ENCODE peak calls at places on chromosomes 13 and 19, in four cellular contexts. I is HepG2, J is GM12878, O is K562. E is an unnamed sample.

GRCh38 chr13:113539176-113539575 is 45.4 kb upstream of the TFDP1 start:
- DNase-seq in I (no peak), J (no peak), O (no peak), E (no peak)

GRCh38 chr19:43504426-43505185 is at the start of gene PHLDB3:
- DNase-seq in I (peak; percentile 38), J (no peak), O (peak; percentile 49), E (no peak)

GRCh38 chr19:6730153-6730804 is 7.1 kb downstream of the GPR108 start:
- DNase-seq in I (peak; percentile 96), J (no peak), O (peak; percentile 94), E (peak; percentile 49)

GRCh38 chr13:45340422-45341033 is 455 bp downstream of the TPT1 start:
- DNase-seq in I (peak; percentile 77), J (no peak), O (peak; percentile 70), E (peak; percentile 47)

GRCh38 chr13:40595693-40596092 is 70.7 kb downstream of the FOXO1 start:
- DNase-seq in I (no peak), J (no peak), O (no peak), E (no peak)

GRCh38 chr13:40588101-40588500 is 78.3 kb downstream of the FOXO1 start:
- DNase-seq in I (no peak), J (no peak), O (no peak), E (no peak)

GRCh38 chr19:4376245-4376990 is 23.9 kb downstream of the SH3GL1 start:
- DNase-seq in I (no peak), J (no peak), O (no peak), E (no peak)

GRCh38 chr19:10748924-10749434 is 31.1 kb downstream of the DNM2 start:
- DNase-seq in I (peak; percentile 94), J (no peak), O (peak; percentile 80), E (peak; percentile 51)

GRCh38 chr13:42567772-42568428 is 6.1 kb upstream of the TNFSF11 start:
- DNase-seq in I (no peak), J (no peak), O (no peak), E (no peak)

GRCh38 chr13:49739498-49740187 is 48.4 kb upstream of the EBPL start:
- DNase-seq in I (peak; percentile 51), J (no peak), O (no peak), E (no peak)

GRCh38 chr13:75202981-75203380 is 279.0 kb downstream of the TBC1D4 start:
- DNase-seq in I (no peak), J (no peak), O (no peak), E (no peak)

GRCh38 chr19:38437295-38437694 is 3.8 kb downstream of the RYR1 start:
- DNase-seq in I (no peak), J (no peak), O (no peak), E (no peak)

GRCh38 chr13:106561551-106562170 is 6.3 kb downstream of the ARGLU1 start:
- DNase-seq in I (no peak), J (peak; percentile 55), O (no peak), E (no peak)

GRCh38 chr19:58476498-58477015 is 405 bp downstream of the ZNF446 start:
- DNase-seq in I (peak; percentile 25), J (no peak), O (peak; percentile 59), E (no peak)

GRCh38 chr19:13072206-13072898 is 30.3 kb downstream of the LYL1 start:
- DNase-seq in I (no peak), J (no peak), O (no peak), E (no peak)

GRCh38 chr19:27793128-27793643 is 1419.8 kb downstream of the UQCRFS1 start:
- DNase-seq in I (peak; percentile 87), J (peak; percentile 61), O (peak; percentile 78), E (peak; percentile 98)

GRCh38 chr13:50810998-50811397 is 32.5 kb downstream of the DLEU7 start:
- DNase-seq in I (no peak), J (peak; percentile 76), O (no peak), E (no peak)

GRCh38 chr13:42412812-42413795 is 141.2 kb downstream of the AKAP11 start:
- DNase-seq in I (no peak), J (peak; percentile 72), O (no peak), E (no peak)

GRCh38 chr19:58001895-58002369 is 688 bp downstream of the ZNF606 start:
- DNase-seq in I (peak; percentile 71), J (no peak), O (no peak), E (no peak)

GRCh38 chr19:33134571-33135041 is 2.7 kb downstream of the WDR88 start:
- DNase-seq in I (no peak), J (no peak), O (peak; percentile 30), E (no peak)

GRCh38 chr19:34793562-34793961 is 20.5 kb upstream of the ZNF599 start:
- DNase-seq in I (no peak), J (no peak), O (no peak), E (no peak)

GRCh38 chr19:13597625-13598024 is 91.3 kb upstream of the CACNA1A start:
- DNase-seq in I (peak; percentile 35), J (peak; percentile 25), O (peak; percentile 72), E (peak; percentile 60)

GRCh38 chr19:34556500-34556899 is 74.9 kb downstream of the WTIP start:
- DNase-seq in I (peak; percentile 13), J (no peak), O (peak; percentile 28), E (no peak)

GRCh38 chr13:48939728-48940127 is 36.0 kb upstream of the FNDC3A start:
- DNase-seq in I (no peak), J (no peak), O (no peak), E (no peak)

GRCh38 chr13:110154370-110155031 is 152.5 kb downstream of the COL4A1 start:
- DNase-seq in I (no peak), J (no peak), O (no peak), E (no peak)

GRCh38 chr13:112583592-112584277 is 4.2 kb downstream of the TUBGCP3 start:
- DNase-seq in I (no peak), J (no peak), O (no peak), E (no peak)

GRCh38 chr13:76663941-76664340 is 222.3 kb downstream of the KCTD12 start:
- DNase-seq in I (no peak), J (no peak), O (no peak), E (no peak)

GRCh38 chr19:3575260-3575741 is 2.6 kb downstream of the HMG20B start:
- DNase-seq in I (peak; percentile 55), J (no peak), O (no peak), E (no peak)

GRCh38 chr13:75495938-75496337 is 14.0 kb upstream of the TBC1D4 start:
- DNase-seq in I (no peak), J (no peak), O (no peak), E (no peak)

DNA sequence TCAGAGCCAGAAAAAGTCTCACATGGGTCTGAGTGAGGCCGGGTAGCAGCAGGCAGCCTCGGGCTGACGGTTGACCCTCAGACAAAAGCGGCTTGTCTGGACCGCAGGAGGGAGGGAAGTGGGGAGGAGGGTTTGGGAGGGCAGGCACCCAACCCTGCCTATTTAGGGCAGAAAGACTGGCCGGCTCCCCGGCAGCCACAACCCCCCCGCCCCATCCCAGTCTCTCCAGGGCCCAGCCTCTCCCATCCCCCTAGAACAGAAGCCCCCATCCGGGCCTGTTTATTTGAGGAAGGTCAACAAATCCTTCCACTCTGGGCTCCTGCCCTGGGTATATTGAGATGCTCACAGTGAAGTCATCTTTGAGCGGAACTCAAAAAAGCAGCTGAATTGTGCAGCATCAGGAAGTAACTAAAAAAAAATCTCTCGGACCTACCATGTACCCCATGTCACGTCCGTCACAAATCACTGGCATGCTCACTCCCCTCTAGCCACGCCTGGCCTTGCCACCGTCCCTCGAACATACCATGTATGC is 6.3 kb downstream of the DACT3 start:
- DNase-seq in I (peak; percentile 27), J (no peak), O (peak; percentile 11), E (no peak)
- H3K4me3 ChIP-seq in I (no peak overlapping the region), J (no peak overlapping the region), O (no peak overlapping the region), E (no peak overlapping the region)

DNA sequence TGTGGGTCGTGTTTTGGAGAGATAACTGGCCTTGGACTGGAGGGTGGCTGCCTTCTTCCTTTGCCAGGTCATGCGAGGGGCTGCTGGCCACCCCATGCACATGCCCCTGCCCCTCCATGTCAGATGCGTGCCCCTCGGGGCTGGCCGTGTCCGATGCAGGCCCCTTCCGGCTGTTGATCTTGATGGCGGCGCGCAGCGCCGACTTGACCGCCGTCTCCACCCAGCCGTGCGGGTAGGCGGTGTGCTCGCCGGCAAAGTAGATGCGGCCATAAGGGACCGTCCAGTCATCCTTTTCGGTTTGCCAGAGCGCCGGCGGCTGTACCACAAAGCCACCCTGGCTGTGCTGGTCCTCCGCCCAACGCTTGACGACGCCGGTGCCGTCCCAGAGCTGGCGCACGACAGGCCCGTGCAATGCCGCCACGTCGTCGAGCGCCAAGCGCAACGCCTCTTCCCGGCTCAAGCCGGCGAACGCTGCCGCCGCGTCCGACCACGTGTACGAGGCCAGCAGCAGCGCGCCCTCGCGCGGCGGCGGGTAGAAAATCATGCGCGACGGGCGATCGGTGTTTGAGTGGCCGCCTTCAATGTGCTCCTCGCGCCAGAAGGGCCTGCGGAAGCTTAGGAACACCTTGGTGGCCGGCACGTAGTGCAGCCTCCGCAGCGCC is 6.9 kb downstream of the IL4I1 start:
- DNase-seq in I (no peak), J (no peak), O (peak; percentile 67), E (peak; percentile 94)
- TF ChIP-seq POLR2AphosphoS2 in I (no peak), J (peak; percentile 44), O (no peak), E (peak; percentile 31)

GRCh38 chr19:2051771-2052704 is 994 bp upstream of the MKNK2 start:
- DNase-seq in I (no peak), J (peak; percentile 72), O (no peak), E (no peak)
- H3K4me3 ChIP-seq in I (peak overlapping the region; percentile 77), J (peak overlapping the region; percentile 37), O (peak overlapping the region; percentile 90), E (peak overlapping the region; percentile 99)

DNA sequence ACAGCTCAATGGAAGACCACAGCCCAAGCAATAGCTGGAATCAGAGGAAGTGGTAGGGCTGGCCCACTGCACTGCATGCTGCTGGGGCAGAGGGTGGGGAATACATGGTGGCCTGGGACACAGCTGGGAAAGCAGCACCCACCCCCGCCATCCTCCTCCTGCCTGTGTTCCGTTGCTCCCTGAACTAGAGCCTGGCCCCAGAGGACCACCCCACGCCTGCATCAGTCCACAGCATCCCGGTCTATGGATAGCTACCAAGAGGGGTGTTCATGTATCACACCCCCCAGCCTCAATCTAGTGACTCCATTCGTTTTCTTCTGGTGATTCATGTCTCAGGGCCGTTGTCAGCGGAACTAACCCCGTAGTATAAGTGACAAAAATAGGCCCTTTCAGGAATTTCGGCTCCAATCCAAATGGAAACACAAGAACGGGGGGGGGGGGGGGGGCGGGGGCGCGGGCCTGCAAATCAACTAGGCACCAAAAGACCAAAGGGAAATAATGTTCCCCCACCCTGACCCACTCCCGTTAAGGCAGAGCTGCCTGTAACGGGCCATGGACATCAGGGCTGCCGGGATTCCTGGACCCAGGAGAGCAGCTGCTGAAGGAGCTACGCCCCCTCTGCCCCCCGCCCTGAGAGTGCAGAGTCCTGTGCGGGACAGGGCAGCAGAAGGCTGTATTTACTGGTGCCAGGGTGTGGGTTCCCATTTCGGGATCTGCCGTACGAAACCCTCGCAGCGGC is 18.9 kb upstream of the EPHX3 start:
- DNase-seq in I (no peak), J (no peak), O (no peak), E (no peak)
- TF ChIP-seq POLR2AphosphoS2 in I (no peak), J (no peak), O (no peak), E (no peak)

DNA sequence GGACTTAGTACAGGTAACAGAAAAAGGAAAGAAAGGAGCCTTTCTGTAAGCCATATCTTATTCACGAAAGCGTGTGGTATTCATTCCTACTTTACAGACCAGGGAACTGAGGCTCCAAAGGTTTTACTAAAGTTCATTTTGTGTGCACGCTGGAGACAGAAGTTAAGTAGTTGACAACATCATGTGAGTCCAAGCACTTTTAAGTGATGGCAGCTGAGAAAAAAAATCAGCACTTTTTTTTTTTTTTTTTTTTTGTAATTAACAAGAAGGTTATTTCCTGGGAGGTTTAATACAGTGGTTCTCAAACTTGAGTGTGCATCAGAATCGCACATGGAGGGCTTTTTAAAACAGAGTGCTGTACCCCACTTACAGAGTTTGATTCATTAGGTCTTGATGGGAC is 2.0 kb downstream of the DNAJC3 start:
- DNase-seq in I (no peak), J (no peak), O (no peak), E (no peak)
- H3K4me3 ChIP-seq in I (peak overlapping the region; percentile 83), J (peak overlapping the region; percentile 94), O (peak overlapping the region; percentile 67), E (no peak overlapping the region)

GRCh38 chr19:7874080-7874856 is at the start of gene PRR36:
- DNase-seq in I (peak; percentile 58), J (no peak), O (peak; percentile 43), E (peak; percentile 56)
- TF ChIP-seq POLR2AphosphoS2 in I (no peak), J (no peak), O (no peak), E (no peak)

E was measured in A549.